ENCODE peak calls at places on chromosomes 6 and 20, in five cellular contexts. One of them, this sample, is unnamed.
A peak's percentile ranks its signal among the peaks of the same experiment; 100 is the strongest.

GRCh38 chr20:41716911-41717310 is 98.7 kb upstream of the CHD6 start:
- DNase-seq in IMR-90: no peak
- DNase-seq in trophoblast cell: no peak
- DNase-seq in neuronal stem cell: no peak
- DNase-seq in H9: no peak
- DNase-seq in this sample: no peak

GRCh38 chr6:5850848-5851255 is 155.9 kb downstream of the NRN1 start:
- DNase-seq in trophoblast cell: no peak
- DNase-seq in neuronal stem cell: peak; percentile 89
- DNase-seq in IMR-90: no peak
- DNase-seq in H9: peak; percentile 92
- DNase-seq in this sample: no peak

GRCh38 chr6:52417675-52418111 is 2.4 kb upstream of the EFHC1 start:
- DNase-seq in neuronal stem cell: no peak
- DNase-seq in trophoblast cell: peak; percentile 42
- DNase-seq in IMR-90: peak; percentile 68
- DNase-seq in H9: no peak
- DNase-seq in this sample: peak; percentile 86

GRCh38 chr20:23550227-23550626 is 18.1 kb downstream of the CST9L start:
- DNase-seq in neuronal stem cell: no peak
- DNase-seq in IMR-90: no peak
- DNase-seq in trophoblast cell: no peak
- DNase-seq in H9: no peak
- DNase-seq in this sample: no peak

GRCh38 chr6:147508871-147509608 is 550 bp downstream of the SAMD5 start:
- DNase-seq in neuronal stem cell: no peak
- DNase-seq in IMR-90: no peak
- DNase-seq in trophoblast cell: no peak
- DNase-seq in H9: no peak
- DNase-seq in this sample: no peak

GRCh38 chr20:13274311-13274965 is 53.4 kb downstream of the ISM1 start:
- DNase-seq in trophoblast cell: no peak
- DNase-seq in neuronal stem cell: peak; percentile 26
- DNase-seq in IMR-90: no peak
- DNase-seq in H9: peak; percentile 85
- DNase-seq in this sample: no peak

GRCh38 chr6:1767481-1768246 is 157.9 kb downstream of the FOXC1 start:
- DNase-seq in IMR-90: peak; percentile 46
- DNase-seq in trophoblast cell: peak; percentile 19
- DNase-seq in H9: no peak
- DNase-seq in neuronal stem cell: no peak
- DNase-seq in this sample: peak; percentile 23

GRCh38 chr6:32954983-32955802 is 2.3 kb upstream of the HLA-DMA start:
- DNase-seq in H9: peak; percentile 86
- DNase-seq in IMR-90: peak; percentile 13
- DNase-seq in trophoblast cell: peak; percentile 41
- DNase-seq in neuronal stem cell: no peak
- DNase-seq in this sample: peak; percentile 15

GRCh38 chr6:74073429-74073828 is 377.4 kb downstream of the CD109 start:
- DNase-seq in H9: no peak
- DNase-seq in trophoblast cell: no peak
- DNase-seq in neuronal stem cell: no peak
- DNase-seq in IMR-90: peak; percentile 90
- DNase-seq in this sample: no peak

GRCh38 chr6:130240232-130240631 is 17.5 kb upstream of the SAMD3 start:
- DNase-seq in IMR-90: peak; percentile 78
- DNase-seq in H9: no peak
- DNase-seq in trophoblast cell: peak; percentile 21
- DNase-seq in neuronal stem cell: no peak
- DNase-seq in this sample: peak; percentile 19

GRCh38 chr6:10850728-10851127 is 12.4 kb upstream of the MAK start:
- DNase-seq in trophoblast cell: no peak
- DNase-seq in IMR-90: no peak
- DNase-seq in neuronal stem cell: no peak
- DNase-seq in H9: no peak
- DNase-seq in this sample: no peak

GRCh38 chr20:19743650-19744015 is 14.4 kb upstream of the RIN2 start:
- DNase-seq in trophoblast cell: no peak
- DNase-seq in IMR-90: no peak
- DNase-seq in neuronal stem cell: no peak
- DNase-seq in H9: no peak
- DNase-seq in this sample: no peak

GRCh38 chr20:50129662-50130345 is 16.9 kb upstream of the UBE2V1 start:
- DNase-seq in neuronal stem cell: no peak
- DNase-seq in trophoblast cell: no peak
- DNase-seq in H9: peak; percentile 50
- DNase-seq in IMR-90: peak; percentile 27
- DNase-seq in this sample: no peak

GRCh38 chr6:110545081-110545872 is 68.9 kb upstream of the SLC22A16 start:
- DNase-seq in neuronal stem cell: no peak
- DNase-seq in trophoblast cell: no peak
- DNase-seq in H9: no peak
- DNase-seq in IMR-90: no peak
- DNase-seq in this sample: no peak

GRCh38 chr6:26088344-26088743 is 1.1 kb downstream of the HFE start:
- DNase-seq in neuronal stem cell: no peak
- DNase-seq in H9: no peak
- DNase-seq in trophoblast cell: no peak
- DNase-seq in IMR-90: no peak
- DNase-seq in this sample: peak; percentile 37

GRCh38 chr6:44522871-44523270 is 135.4 kb downstream of the CDC5L start:
- DNase-seq in H9: no peak
- DNase-seq in neuronal stem cell: no peak
- DNase-seq in IMR-90: no peak
- DNase-seq in trophoblast cell: no peak
- DNase-seq in this sample: no peak

GRCh38 chr20:14632906-14633305 is 295.5 kb upstream of the FLRT3 start:
- DNase-seq in IMR-90: no peak
- DNase-seq in H9: peak; percentile 46
- DNase-seq in neuronal stem cell: no peak
- DNase-seq in trophoblast cell: no peak
- DNase-seq in this sample: no peak
- H2AK5ac ChIP-seq in IMR-90: no peak overlapping the region
- H2AK5ac ChIP-seq in H9: no peak overlapping the region
- H2AK5ac ChIP-seq in neuronal stem cell: no peak overlapping the region
- H2AK5ac ChIP-seq in trophoblast cell: no peak overlapping the region
- H2AK5ac ChIP-seq in this sample: no peak overlapping the region

DNA sequence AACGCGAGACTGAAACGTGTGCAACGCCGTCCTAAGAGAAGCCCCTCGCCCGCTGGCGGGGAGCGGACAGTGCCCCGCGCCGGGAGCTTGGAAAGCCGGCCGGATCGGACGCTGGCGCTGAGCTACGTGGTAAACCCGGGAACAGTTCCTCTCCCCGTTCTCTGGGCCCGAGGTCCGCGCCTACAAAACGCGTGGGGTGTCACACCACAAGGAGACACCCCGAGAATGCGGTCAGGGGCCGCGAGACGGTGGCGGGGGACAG is 755 bp downstream of the NCOA5 start:
- DNase-seq in H9: no peak
- DNase-seq in IMR-90: peak; percentile 12
- DNase-seq in trophoblast cell: peak; percentile 48
- DNase-seq in neuronal stem cell: no peak
- DNase-seq in this sample: no peak
- H3K23ac ChIP-seq in H9: no peak overlapping the region
- H3K23ac ChIP-seq in IMR-90: peak overlapping the region; percentile 93
- H3K23ac ChIP-seq in trophoblast cell: no peak overlapping the region
- H3K23ac ChIP-seq in neuronal stem cell: peak overlapping the region; percentile 95
- H3K23ac ChIP-seq in this sample: peak overlapping the region; percentile 16

GRCh38 chr6:41585605-41586004 is 39.4 kb downstream of the FOXP4 start:
- DNase-seq in neuronal stem cell: no peak
- DNase-seq in H9: no peak
- DNase-seq in trophoblast cell: no peak
- DNase-seq in IMR-90: no peak
- DNase-seq in this sample: no peak
- H4K91ac ChIP-seq in neuronal stem cell: no peak overlapping the region
- H4K91ac ChIP-seq in H9: no peak overlapping the region
- H4K91ac ChIP-seq in trophoblast cell: no peak overlapping the region
- H4K91ac ChIP-seq in IMR-90: no peak overlapping the region
- H4K91ac ChIP-seq in this sample: no peak overlapping the region

DNA sequence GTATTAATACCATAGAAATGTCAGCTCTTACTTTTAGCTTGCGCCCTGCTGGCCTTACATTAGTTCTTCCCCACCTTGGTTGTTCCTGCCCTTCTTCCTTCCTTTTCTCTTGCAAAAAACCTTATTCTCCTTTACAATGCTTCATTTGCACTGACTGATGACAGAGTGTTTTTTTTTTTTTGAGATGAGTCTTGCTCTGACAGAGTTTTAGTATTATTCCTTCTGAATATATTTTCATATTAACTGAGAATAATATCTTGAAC is 216.4 kb upstream of the MYLIP start:
- DNase-seq in H9: no peak
- DNase-seq in IMR-90: no peak
- DNase-seq in trophoblast cell: no peak
- DNase-seq in neuronal stem cell: no peak
- DNase-seq in this sample: no peak
- H2AK5ac ChIP-seq in H9: no peak overlapping the region
- H2AK5ac ChIP-seq in IMR-90: no peak overlapping the region
- H2AK5ac ChIP-seq in trophoblast cell: no peak overlapping the region
- H2AK5ac ChIP-seq in neuronal stem cell: no peak overlapping the region
- H2AK5ac ChIP-seq in this sample: no peak overlapping the region

GRCh38 chr6:9766240-9766915 is 648.5 kb downstream of the TFAP2A start:
- DNase-seq in neuronal stem cell: no peak
- DNase-seq in H9: no peak
- DNase-seq in IMR-90: peak; percentile 86
- DNase-seq in trophoblast cell: no peak
- DNase-seq in this sample: peak; percentile 98
- H3K23ac ChIP-seq in neuronal stem cell: no peak overlapping the region
- H3K23ac ChIP-seq in H9: no peak overlapping the region
- H3K23ac ChIP-seq in IMR-90: peak overlapping the region; percentile 1
- H3K23ac ChIP-seq in trophoblast cell: no peak overlapping the region
- H3K23ac ChIP-seq in this sample: no peak overlapping the region

GRCh38 chr20:32607324-32607723 is 22.2 kb upstream of the NOL4L start:
- DNase-seq in neuronal stem cell: no peak
- DNase-seq in trophoblast cell: no peak
- DNase-seq in IMR-90: no peak
- DNase-seq in H9: no peak
- DNase-seq in this sample: no peak
- H4K91ac ChIP-seq in neuronal stem cell: no peak overlapping the region
- H4K91ac ChIP-seq in trophoblast cell: no peak overlapping the region
- H4K91ac ChIP-seq in IMR-90: no peak overlapping the region
- H4K91ac ChIP-seq in H9: no peak overlapping the region
- H4K91ac ChIP-seq in this sample: peak overlapping the region; percentile 8

DNA sequence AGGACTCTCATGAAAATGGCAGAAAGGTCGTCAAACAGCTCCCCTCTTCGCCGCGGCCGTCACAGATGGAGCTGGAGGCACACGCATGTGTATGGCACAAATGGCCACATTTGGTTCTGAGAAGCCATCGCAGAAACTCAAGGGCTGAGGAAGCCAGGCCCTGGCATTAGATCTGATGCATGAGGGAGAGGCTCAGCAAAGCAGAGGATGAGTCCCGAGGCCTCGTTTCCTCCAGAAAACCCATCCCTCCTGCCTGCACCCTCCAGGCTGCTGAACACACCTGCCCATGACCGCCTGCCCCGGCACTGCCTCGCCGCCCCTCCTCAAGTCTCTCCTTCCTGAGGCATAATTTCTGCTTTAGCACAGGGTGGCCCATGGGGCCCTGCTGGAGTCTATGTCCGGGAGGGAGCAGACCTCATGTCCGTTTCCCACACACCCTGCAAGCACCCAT is 240.3 kb downstream of the DLL1 start:
- DNase-seq in trophoblast cell: no peak
- DNase-seq in H9: no peak
- DNase-seq in neuronal stem cell: no peak
- DNase-seq in IMR-90: no peak
- DNase-seq in this sample: no peak
- H2AK5ac ChIP-seq in trophoblast cell: no peak overlapping the region
- H2AK5ac ChIP-seq in H9: no peak overlapping the region
- H2AK5ac ChIP-seq in neuronal stem cell: no peak overlapping the region
- H2AK5ac ChIP-seq in IMR-90: no peak overlapping the region
- H2AK5ac ChIP-seq in this sample: no peak overlapping the region

DNA sequence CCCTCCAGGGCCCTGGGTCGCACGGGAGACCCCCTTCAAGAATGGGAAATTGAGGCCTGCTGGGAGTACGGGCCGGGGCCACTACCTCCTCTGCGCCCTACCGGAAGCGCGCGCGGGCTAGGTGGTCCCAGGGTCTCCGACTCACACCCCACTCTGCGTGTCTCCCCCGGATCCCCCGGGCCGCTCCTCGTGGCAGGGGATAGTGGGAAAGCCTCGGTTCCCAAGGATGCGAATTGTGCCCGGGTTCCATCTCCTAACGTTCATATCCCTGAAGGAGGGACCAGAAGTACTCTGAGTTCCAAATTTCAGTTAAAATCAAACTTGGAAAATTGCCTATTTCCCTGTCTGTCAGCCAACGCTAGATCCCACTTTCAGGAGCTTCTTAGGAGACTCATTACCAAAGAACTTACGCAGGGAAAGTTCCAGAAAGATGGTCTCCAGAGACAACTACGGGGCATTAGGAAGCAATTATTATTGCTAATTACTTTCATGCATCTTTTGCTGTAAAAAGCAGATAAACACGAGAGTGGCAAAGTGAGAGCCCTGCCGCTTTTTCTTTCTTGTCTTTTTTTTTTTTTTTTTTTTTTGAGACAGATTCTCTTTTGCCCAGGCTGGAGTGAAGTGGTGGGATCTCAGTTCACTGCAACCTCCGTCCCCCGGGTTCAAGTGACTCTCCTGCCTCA is 858 bp downstream of the FAM83D start:
- DNase-seq in H9: no peak
- DNase-seq in trophoblast cell: no peak
- DNase-seq in IMR-90: peak; percentile 36
- DNase-seq in neuronal stem cell: no peak
- DNase-seq in this sample: peak; percentile 44
- H3K23ac ChIP-seq in H9: no peak overlapping the region
- H3K23ac ChIP-seq in trophoblast cell: no peak overlapping the region
- H3K23ac ChIP-seq in IMR-90: peak overlapping the region; percentile 87
- H3K23ac ChIP-seq in neuronal stem cell: peak overlapping the region; percentile 97
- H3K23ac ChIP-seq in this sample: peak overlapping the region; percentile 6

This sample was measured in mesenchymal stem cell.